ENCODE peak calls at places on chromosomes 16 and 17, in nine cellular contexts. V is tibial nerve, T is ovary, Y is uterus, K is sigmoid colon, H is adrenal gland, M is Peyer's patch, O is prostate gland, A is HCT116. U is an unnamed sample.

GRCh38 chr17:41592601-41593305 is 6.1 kb upstream of the KRT14 start:
- DNase-seq in K (peak; percentile 42), T (no peak), O (no peak), V (no peak), A (no peak), M (peak; percentile 19), Y (no peak), H (no peak), U (no peak)

GRCh38 chr17:82848022-82848592 is 8.3 kb upstream of the ZNF750 start:
- DNase-seq in Y (peak; percentile 71), K (peak; percentile 84), A (no peak), H (no peak), T (peak; percentile 69), V (peak; percentile 18), M (peak; percentile 87), O (peak; percentile 86), U (no peak)

GRCh38 chr17:7932483-7932891 is 481 bp downstream of the CNTROB start:
- DNase-seq in M (peak; percentile 64), Y (peak; percentile 46), V (peak; percentile 22), K (peak; percentile 78), O (no peak), A (no peak), T (peak; percentile 36), H (no peak), U (no peak)

GRCh38 chr17:56441331-56441730 is 152.2 kb upstream of the NOG start:
- DNase-seq in Y (no peak), T (no peak), V (no peak), O (no peak), A (no peak), M (no peak), K (no peak), H (no peak), U (no peak)

GRCh38 chr17:49501496-49501895 is 6.4 kb downstream of the NGFR start:
- DNase-seq in Y (no peak), M (no peak), A (no peak), H (no peak), T (no peak), K (no peak), V (no peak), O (peak; percentile 78), U (no peak)

GRCh38 chr16:4315185-4316102 is at the start of gene GLIS2:
- DNase-seq in O (peak; percentile 51), V (no peak), T (peak; percentile 83), A (peak; percentile 28), K (peak; percentile 88), Y (peak; percentile 80), M (no peak), H (peak; percentile 87), U (no peak)

GRCh38 chr16:4847774-4848587 is 700 bp downstream of the UBN1 start:
- DNase-seq in Y (peak; percentile 32), M (peak; percentile 76), T (peak; percentile 52), V (peak; percentile 46), K (peak; percentile 81), H (peak; percentile 73), O (peak; percentile 53), A (no peak), U (no peak)

GRCh38 chr17:38326996-38327792 is 16.6 kb downstream of the GPR179 start:
- DNase-seq in M (no peak), H (peak; percentile 43), A (no peak), O (no peak), K (no peak), V (no peak), Y (no peak), T (no peak), U (no peak)

GRCh38 chr17:59026176-59026939 is 80.3 kb downstream of the TRIM37 start:
- DNase-seq in H (no peak), T (no peak), K (no peak), A (no peak), M (no peak), V (peak; percentile 13), O (no peak), Y (no peak), U (no peak)

GRCh38 chr17:59028328-59028727 is 78.4 kb downstream of the TRIM37 start:
- DNase-seq in H (no peak), O (no peak), A (no peak), K (no peak), T (no peak), V (no peak), Y (no peak), M (no peak), U (no peak)

GRCh38 chr17:59024916-59025315 is 81.8 kb downstream of the TRIM37 start:
- DNase-seq in M (no peak), Y (no peak), O (no peak), H (no peak), V (no peak), A (no peak), T (no peak), K (no peak), U (no peak)

GRCh38 chr17:59030811-59031210 is 75.9 kb downstream of the TRIM37 start:
- DNase-seq in M (no peak), K (no peak), H (no peak), V (no peak), Y (no peak), O (no peak), T (no peak), A (no peak), U (no peak)

DNA sequence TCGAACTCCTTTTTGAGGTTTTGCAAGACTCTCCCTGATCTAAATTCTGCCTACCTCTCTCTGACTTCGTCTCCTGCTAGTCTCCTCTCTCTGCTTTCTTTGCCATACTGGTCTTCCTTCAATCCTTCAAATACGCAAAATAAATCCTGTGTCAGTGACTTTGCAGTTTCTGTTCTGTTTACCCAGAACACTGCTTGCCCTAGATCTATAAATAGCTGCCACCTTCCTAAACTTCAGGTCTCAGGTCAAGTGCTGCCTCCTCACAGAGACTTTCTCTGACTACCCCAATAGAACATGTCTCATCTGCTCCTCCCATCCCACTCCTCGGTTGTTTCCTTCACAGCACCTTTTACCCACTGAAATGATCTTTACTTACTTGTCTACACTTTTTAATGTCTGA is 78.9 kb downstream of the TRIM37 start:
- DNase-seq in A (no peak), O (no peak), Y (no peak), M (no peak), K (no peak), T (no peak), H (no peak), V (no peak), U (no peak)
- H3K4me3 ChIP-seq in A (no peak overlapping the region), O (no peak overlapping the region), Y (no peak overlapping the region), M (no peak overlapping the region), K (no peak overlapping the region), T (no peak overlapping the region), H (no peak overlapping the region), V (no peak overlapping the region), U (no peak overlapping the region)

DNA sequence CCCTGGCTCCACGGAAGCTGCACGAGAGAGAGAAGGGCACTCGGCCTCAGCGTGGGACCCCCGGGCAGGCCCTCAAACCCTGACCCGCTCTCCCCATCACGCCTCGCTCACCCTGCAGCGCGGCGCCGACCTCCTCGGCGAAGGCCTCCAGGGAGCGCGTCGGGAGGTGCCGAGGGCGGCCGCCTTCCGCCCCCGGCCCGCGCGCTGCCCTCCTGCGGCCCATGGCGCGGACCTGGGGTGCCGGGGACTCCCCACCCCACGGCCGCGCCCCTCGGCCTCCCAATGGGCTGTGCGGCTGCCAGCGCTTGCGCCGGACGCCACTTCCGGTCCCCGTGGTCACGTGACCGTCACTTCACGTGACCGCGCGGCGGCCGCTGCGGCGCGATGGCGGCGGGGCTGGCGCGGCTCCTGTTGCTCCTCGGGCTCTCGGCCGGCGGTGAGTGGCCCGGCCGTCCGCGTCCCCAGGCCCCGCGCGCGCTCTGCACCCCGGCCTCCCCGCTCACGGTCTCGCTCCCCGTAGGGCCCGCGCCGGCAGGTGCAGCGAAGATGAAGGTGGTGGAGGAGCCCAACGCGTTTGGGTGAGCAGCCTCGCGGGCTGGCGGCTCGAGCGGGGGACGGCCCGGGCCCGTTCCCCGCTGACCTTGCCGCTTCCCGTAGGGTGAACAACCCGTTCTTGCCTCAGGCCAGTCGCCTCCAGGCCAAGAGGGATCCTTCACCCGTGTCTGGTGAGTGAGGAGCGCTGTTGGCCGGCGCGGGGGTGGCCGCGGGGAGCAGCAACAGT is at the start of the genes GNPTG and TSR3:
- DNase-seq in K (peak; percentile 93), O (peak; percentile 68), A (peak; percentile 60), M (peak; percentile 92), Y (peak; percentile 77), H (peak; percentile 81), V (peak; percentile 64), T (peak; percentile 80), U (peak; percentile 21)
- TF ChIP-seq POLR2A in K (no peak), O (peak; percentile 67), A (peak; percentile 60), M (peak; percentile 77), Y (peak; percentile 74), H (peak; percentile 73), V (peak; percentile 54), T (peak; percentile 55), U (no peak)

GRCh38 chr16:66904846-66905632 is 13.6 kb downstream of the CDH16 start:
- DNase-seq in O (no peak), V (no peak), M (peak; percentile 38), A (no peak), H (no peak), Y (no peak), T (peak; percentile 68), K (no peak), U (no peak)

GRCh38 chr16:66904428-66904845 is 14.2 kb downstream of the CDH16 start:
- DNase-seq in V (no peak), Y (no peak), H (no peak), A (no peak), M (peak; percentile 30), K (no peak), T (no peak), O (no peak), U (no peak)

GRCh38 chr16:66903544-66904427 is 14.9 kb downstream of the CDH16 start:
- DNase-seq in H (no peak), O (no peak), A (no peak), K (no peak), T (peak; percentile 37), Y (no peak), M (no peak), V (no peak), U (no peak)

GRCh38 chr16:66906916-66907836 is 11.5 kb downstream of the CDH16 start:
- DNase-seq in K (no peak), T (no peak), M (peak; percentile 37), A (no peak), H (no peak), V (no peak), Y (no peak), O (no peak), U (no peak)

GRCh38 chr16:66905633-66906539 is 12.8 kb downstream of the CDH16 start:
- DNase-seq in H (no peak), T (peak; percentile 77), K (no peak), Y (no peak), V (no peak), A (no peak), O (no peak), M (peak; percentile 82), U (no peak)
- H3K4me1 ChIP-seq in H (no peaks in the 10 kb centered on the region), T (peaks cover 27% of the 10 kb centered on the region), K (peaks cover 53% of the 10 kb centered on the region), Y (no peaks in the 10 kb centered on the region), V (peaks cover 43% of the 10 kb centered on the region), A (peaks cover 10% of the 10 kb centered on the region), O (no peaks in the 10 kb centered on the region), M (no peaks in the 10 kb centered on the region), U (peaks cover 91% of the 10 kb centered on the region)

DNA sequence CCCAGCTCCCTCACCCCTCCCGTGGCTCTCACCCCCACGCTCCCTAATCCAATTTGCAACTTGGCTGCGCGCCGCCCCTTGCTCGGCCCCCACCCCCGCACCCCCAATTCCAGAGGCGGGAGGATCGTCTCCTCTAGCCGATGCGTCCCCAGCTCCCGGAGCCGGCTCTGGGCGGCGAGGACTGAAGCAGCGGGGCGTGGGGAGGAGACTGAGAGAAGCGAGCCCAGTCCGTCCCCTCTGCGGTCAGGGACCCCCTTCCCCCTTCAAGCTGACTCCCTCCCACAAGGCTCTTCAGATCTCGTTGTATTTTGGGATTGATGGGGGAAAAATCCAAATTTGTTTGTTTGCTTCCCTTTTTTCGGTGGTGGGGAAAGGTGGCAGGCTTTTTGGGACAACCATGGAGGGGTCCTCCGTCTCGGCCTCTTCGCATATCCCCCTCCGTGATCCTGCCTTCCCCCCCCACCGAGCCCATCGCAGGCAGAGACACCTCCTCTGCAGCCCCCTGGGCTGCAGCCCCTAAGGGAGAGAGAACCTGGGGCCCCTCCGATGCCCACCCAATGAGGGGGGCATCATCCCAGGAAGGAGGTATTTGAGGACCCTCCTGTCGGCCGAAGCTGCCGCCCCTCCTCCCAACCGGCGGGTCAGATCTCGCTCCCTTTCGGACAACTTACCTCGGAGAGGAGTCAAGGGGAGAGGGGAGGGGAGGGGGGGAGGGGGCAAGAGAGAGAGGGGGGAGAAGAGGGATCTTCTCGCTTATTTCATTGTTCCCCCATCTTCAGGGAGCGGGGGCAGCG is 466 bp downstream of the NEUROD2 start:
- DNase-seq in Y (no peak), O (no peak), K (no peak), M (no peak), H (no peak), T (no peak), A (no peak), V (no peak), U (no peak)
- H3K4me3 ChIP-seq in Y (no peak overlapping the region), O (peak overlapping the region; percentile 8), K (peak overlapping the region; percentile 5), M (no peak overlapping the region), H (no peak overlapping the region), T (no peak overlapping the region), A (no peak overlapping the region), V (no peak overlapping the region), U (no peak overlapping the region)